ENCODE peak calls at places on chromosomes 12 and 14, in eight cellular contexts. D, A, M, T, P, X, Z and C are unnamed samples.

GRCh38 chr14:21852061-21852664 is 178.5 kb upstream of the OR4E1 start:
- DNase-seq in D (peak; percentile 43), Z (no peak), X (peak; percentile 57), M (no peak), P (peak; percentile 38), T (peak; percentile 41), A (no peak), C (peak; percentile 64)

GRCh38 chr12:93550748-93551611 is 21.5 kb upstream of the SOCS2 start:
- DNase-seq in D (no peak), A (no peak), T (no peak), P (no peak), Z (no peak), M (no peak), X (no peak), C (no peak)

GRCh38 chr12:75721790-75722189 is 210.4 kb upstream of the KRR1 start:
- DNase-seq in Z (no peak), D (no peak), T (no peak), P (no peak), X (no peak), A (no peak), M (no peak), C (no peak)

GRCh38 chr12:28191018-28191595 is 851 bp downstream of the CCDC91 start:
- DNase-seq in Z (no peak), D (no peak), A (no peak), T (no peak), M (no peak), P (no peak), X (no peak), C (no peak)

GRCh38 chr12:102806110-102806509 is 110.9 kb downstream of the PAH start:
- DNase-seq in D (no peak), X (no peak), M (no peak), P (no peak), A (no peak), T (no peak), Z (no peak), C (no peak)

GRCh38 chr12:6925543-6926279 is 2.0 kb upstream of the ATN1 start:
- DNase-seq in Z (peak; percentile 70), X (peak; percentile 77), D (peak; percentile 87), P (peak; percentile 91), M (peak; percentile 76), T (peak; percentile 79), A (peak; percentile 60), C (no peak)

GRCh38 chr14:102579696-102580551 is 12.5 kb upstream of the RCOR1 start:
- DNase-seq in X (no peak), P (no peak), D (no peak), Z (peak; percentile 55), T (no peak), M (no peak), A (no peak), C (no peak)

GRCh38 chr14:51442513-51443175 is 202.6 kb downstream of the TMX1 start:
- DNase-seq in P (peak; percentile 63), D (no peak), X (no peak), M (no peak), T (no peak), A (no peak), Z (no peak), C (no peak)

GRCh38 chr14:71437870-71438269 is 494.4 kb upstream of the RGS6 start:
- DNase-seq in M (no peak), X (no peak), P (no peak), A (no peak), D (no peak), T (no peak), Z (no peak), C (peak; percentile 12)

GRCh38 chr12:68557011-68557715 is 53.5 kb upstream of the RAP1B start:
- DNase-seq in A (no peak), D (no peak), T (no peak), P (peak; percentile 20), Z (no peak), X (no peak), M (no peak), C (no peak)

GRCh38 chr14:64723691-64724577 is 19.7 kb downstream of the PLEKHG3 start:
- DNase-seq in T (no peak), X (no peak), Z (no peak), D (peak; percentile 38), A (peak; percentile 48), P (no peak), M (no peak), C (peak; percentile 41)

GRCh38 chr12:30687265-30687986 is 8.2 kb downstream of the IPO8 start:
- DNase-seq in X (no peak), P (peak; percentile 53), Z (no peak), D (no peak), A (no peak), M (no peak), T (no peak), C (no peak)

GRCh38 chr14:68666899-68667298 is 126.0 kb downstream of the ZFP36L1 start:
- DNase-seq in T (no peak), P (no peak), Z (no peak), D (no peak), M (no peak), X (no peak), A (no peak), C (no peak)
- H3K27ac ChIP-seq in T (peak overlapping the region; percentile 71), P (peak overlapping the region; percentile 46), Z (peak overlapping the region; percentile 2), D (peak overlapping the region; percentile 50), M (no peak overlapping the region), X (peak overlapping the region; percentile 48), A (peak overlapping the region; percentile 26), C (no peak overlapping the region)

DNA sequence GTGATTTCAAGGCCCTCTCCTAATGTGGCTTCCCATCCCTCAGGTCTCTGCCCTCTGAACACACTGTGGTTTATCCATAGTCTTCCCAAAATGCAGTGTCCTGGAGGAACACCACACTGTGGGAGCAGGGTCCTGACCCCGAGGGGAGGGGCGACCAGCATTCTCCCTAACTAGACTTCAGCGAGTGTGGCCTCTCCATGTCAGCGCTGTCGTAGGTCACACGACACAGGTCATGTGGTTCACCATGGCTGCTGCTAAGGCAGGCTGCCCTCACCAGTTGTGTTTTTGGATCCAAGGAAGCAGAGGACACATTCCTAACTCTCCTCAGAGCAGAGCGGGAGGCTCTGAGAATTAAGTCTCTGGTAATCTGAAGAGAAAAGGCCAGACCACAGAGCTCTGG is 50.5 kb downstream of the SSH1 start:
- DNase-seq in X (no peak), D (no peak), Z (no peak), T (no peak), P (no peak), A (no peak), M (no peak), C (no peak)
- H3K27ac ChIP-seq in X (no peak overlapping the region), D (no peak overlapping the region), Z (no peak overlapping the region), T (peak overlapping the region; percentile 14), P (no peak overlapping the region), A (peak overlapping the region; percentile 17), M (no peak overlapping the region), C (no peak overlapping the region)

GRCh38 chr14:81390706-81391105 is 9.4 kb downstream of the STON2 start:
- DNase-seq in Z (no peak), X (no peak), T (no peak), D (no peak), P (no peak), A (no peak), M (no peak), C (no peak)
- H3K27ac ChIP-seq in Z (no peak overlapping the region), X (no peak overlapping the region), T (no peak overlapping the region), D (no peak overlapping the region), P (no peak overlapping the region), A (no peak overlapping the region), M (no peak overlapping the region), C (no peak overlapping the region)

GRCh38 chr12:1821805-1822204 is 1.4 kb downstream of the LRTM2 start:
- DNase-seq in X (no peak), A (no peak), T (no peak), D (no peak), P (no peak), Z (no peak), M (no peak), C (no peak)
- H3K27ac ChIP-seq in X (no peak overlapping the region), A (no peak overlapping the region), T (no peak overlapping the region), D (no peak overlapping the region), P (no peak overlapping the region), Z (no peak overlapping the region), M (no peak overlapping the region), C (no peak overlapping the region)

GRCh38 chr14:100282766-100283419 is 23.4 kb downstream of the SLC25A29 start:
- DNase-seq in T (no peak), D (no peak), A (no peak), X (peak; percentile 14), Z (no peak), M (no peak), P (no peak), C (no peak)
- H3K27ac ChIP-seq in T (no peak overlapping the region), D (no peak overlapping the region), A (no peak overlapping the region), X (no peak overlapping the region), Z (peak overlapping the region; percentile 25), M (no peak overlapping the region), P (no peak overlapping the region), C (no peak overlapping the region)

DNA sequence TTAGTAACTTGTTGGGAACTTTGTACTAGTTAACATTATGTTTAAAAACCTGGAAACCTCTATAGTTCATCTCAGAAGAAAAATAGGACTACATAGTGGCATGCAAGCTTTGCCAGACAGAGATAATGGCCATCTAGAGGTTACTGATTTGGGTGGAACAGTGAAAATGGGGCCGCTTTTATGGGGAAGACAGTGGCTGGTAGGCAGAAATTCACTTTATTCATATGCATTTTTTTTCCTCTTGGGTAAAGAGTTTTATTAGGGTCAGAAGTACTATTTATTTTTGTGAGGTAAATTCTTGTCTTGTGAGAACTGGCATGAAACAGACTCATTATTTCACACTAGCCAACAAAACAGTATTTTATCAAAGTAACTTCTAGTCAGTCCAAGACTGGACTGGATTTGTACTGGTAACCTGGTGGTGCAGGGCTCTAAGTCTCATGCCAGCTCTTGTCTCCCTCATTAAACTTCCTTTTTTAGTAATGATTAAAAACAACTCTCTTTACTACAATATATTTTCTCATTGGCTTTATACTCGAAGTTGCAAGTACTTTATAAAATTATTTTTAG is 345.8 kb downstream of the RAD51B start:
- DNase-seq in T (no peak), D (no peak), P (peak; percentile 61), X (no peak), M (no peak), A (no peak), Z (no peak), C (no peak)
- H3K27ac ChIP-seq in T (peak overlapping the region; percentile 32), D (peak overlapping the region; percentile 77), P (peak overlapping the region; percentile 83), X (peak overlapping the region; percentile 50), M (no peak overlapping the region), A (no peak overlapping the region), Z (no peak overlapping the region), C (no peak overlapping the region)

DNA sequence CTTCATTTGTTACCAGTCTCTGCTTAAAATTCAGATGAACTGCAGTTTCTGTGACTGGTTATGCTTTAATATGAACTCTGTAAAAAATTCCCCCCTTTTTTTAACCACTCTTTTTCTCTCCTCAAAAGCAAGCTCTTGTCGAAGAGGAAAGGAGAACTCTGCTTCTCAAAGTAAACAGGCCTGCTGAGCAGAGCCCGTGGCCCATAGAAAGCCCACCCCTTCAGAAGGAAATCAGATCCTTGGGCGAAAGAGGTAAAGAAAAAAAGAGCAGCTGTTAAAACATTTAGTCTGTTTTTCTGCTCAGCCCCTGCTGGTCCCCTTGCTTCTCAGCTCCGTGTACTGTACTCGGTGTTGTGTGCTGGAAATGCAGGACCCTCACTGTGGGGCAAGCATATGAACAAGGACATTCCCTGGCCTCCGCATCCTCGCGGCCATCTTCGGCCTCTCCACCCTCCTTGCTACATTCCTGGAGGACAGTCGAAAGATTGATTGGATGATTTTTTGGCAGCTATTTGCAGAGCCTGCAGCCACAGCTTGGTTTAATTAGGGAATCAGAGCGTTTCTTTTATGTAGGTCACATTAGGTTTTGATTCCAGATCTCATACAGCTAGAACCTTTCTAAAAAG is 164.6 kb upstream of the LRIG3 start:
- DNase-seq in A (no peak), D (peak; percentile 12), P (no peak), Z (no peak), X (no peak), M (no peak), T (no peak), C (no peak)
- H3K27ac ChIP-seq in A (no peak overlapping the region), D (peak overlapping the region; percentile 35), P (no peak overlapping the region), Z (no peak overlapping the region), X (no peak overlapping the region), M (no peak overlapping the region), T (no peak overlapping the region), C (no peak overlapping the region)